ENCODE peak calls at places on chromosomes 12 and 14, in eight cellular contexts. T is HepG2, D is heart left ventricle, N is K562, O is gastrocnemius medialis, F is H54, K is A549, V is tibial nerve. Y is an unnamed sample.

GRCh38 chr12:93743229-93743998 is 66.2 kb downstream of the CRADD start:
- DNase-seq in T (no peak), D (no peak), N (no peak), O (no peak), F (no peak), K (no peak), V (no peak), Y (no peak)

GRCh38 chr12:21502164-21502496 is 541 bp downstream of the GOLT1B start:
- DNase-seq in T (peak), D (no peak), N (peak), O (peak), F (peak), K (peak), V (no peak), Y (peak)

GRCh38 chr14:39034481-39035296 is 68.3 kb downstream of the SEC23A start:
- DNase-seq in T (peak), D (no peak), N (peak), O (no peak), F (no peak), K (peak), V (no peak), Y (no peak)

GRCh38 chr12:70549340-70550179 is 87.7 kb downstream of the PTPRB start:
- DNase-seq in T (peak), D (no peak), N (no peak), O (no peak), F (no peak), K (peak), V (no peak), Y (no peak)

GRCh38 chr14:74493343-74494261 is at the start of gene ISCA2:
- DNase-seq in T (peak), D (peak), N (peak), O (peak), F (peak), K (peak), V (peak), Y (peak)

GRCh38 chr14:69325646-69326265 is 65.8 kb downstream of the GALNT16 start:
- DNase-seq in T (no peak), D (no peak), N (no peak), O (no peak), F (no peak), K (no peak), V (no peak), Y (peak)

GRCh38 chr12:868722-869121 is 80.8 kb downstream of the RAD52 start:
- DNase-seq in T (no peak), D (no peak), N (peak), O (no peak), F (no peak), K (no peak), V (no peak), Y (no peak)

GRCh38 chr14:51328089-51328941 is 88.3 kb downstream of the TMX1 start:
- DNase-seq in T (no peak), D (peak), N (no peak), O (no peak), F (no peak), K (peak), V (no peak), Y (no peak)

GRCh38 chr14:84857571-84857970 is 672.4 kb upstream of the FLRT2 start:
- DNase-seq in T (no peak), D (no peak), N (no peak), O (no peak), F (no peak), K (no peak), V (no peak), Y (no peak)

DNA sequence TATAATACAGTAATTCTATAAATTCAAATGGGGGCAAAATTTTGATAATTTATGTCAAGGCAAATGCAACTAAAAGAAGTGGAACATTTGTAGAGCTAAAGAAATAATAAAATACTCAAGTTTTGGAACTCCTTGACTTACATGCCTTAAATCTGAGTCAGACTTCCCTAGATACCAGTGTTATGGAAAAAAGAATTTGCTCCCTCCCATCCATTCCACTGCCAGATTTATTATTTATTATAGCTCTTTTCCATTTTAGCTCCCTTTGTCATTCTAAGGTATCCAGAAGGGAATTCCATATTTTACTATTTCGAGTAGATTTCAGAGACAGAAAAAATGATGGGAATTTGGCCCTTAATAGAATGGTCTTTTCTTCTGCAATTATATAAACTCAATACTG is 44.0 kb downstream of the RHOJ start:
- DNase-seq in T (no peak), D (no peak), N (no peak), O (no peak), F (no peak), K (no peak), V (no peak), Y (no peak)
- TF ChIP-seq POLR2A in T (no peak), D (no peak), N (no peak), O (no peak), F (no peak), K (no peak), V (no peak), Y (no peak)

GRCh38 chr12:11877102-11877826 is 193.5 kb upstream of the BCL2L14 start:
- DNase-seq in T (no peak), D (no peak), N (no peak), O (no peak), F (no peak), K (no peak), V (no peak), Y (no peak)

GRCh38 chr12:11879306-11879705 is 191.4 kb upstream of the BCL2L14 start:
- DNase-seq in T (no peak), D (no peak), N (no peak), O (no peak), F (no peak), K (no peak), V (no peak), Y (no peak)

GRCh38 chr12:11880424-11880823 is 190.3 kb upstream of the BCL2L14 start:
- DNase-seq in T (no peak), D (no peak), N (no peak), O (no peak), F (no peak), K (no peak), V (no peak), Y (no peak)

GRCh38 chr12:11876301-11876700 is 194.4 kb upstream of the BCL2L14 start:
- DNase-seq in T (no peak), D (no peak), N (no peak), O (no peak), F (no peak), K (no peak), V (no peak), Y (no peak)

GRCh38 chr12:11877869-11878780 is 192.6 kb upstream of the BCL2L14 start:
- DNase-seq in T (no peak), D (no peak), N (no peak), O (no peak), F (peak), K (peak), V (no peak), Y (peak)
- TF ChIP-seq POLR2A in T (no peak), D (no peak), N (no peak), O (no peak), F (no peak), K (no peak), V (no peak), Y (no peak)

GRCh38 chr14:105889666-105890473 is 363.5 kb downstream of the TMEM121 start:
- DNase-seq in T (no peak), D (peak), N (peak), O (no peak), F (no peak), K (no peak), V (peak), Y (peak)
- TF ChIP-seq POLR2A in T (no peak), D (no peak), N (no peak), O (no peak), F (no peak), K (no peak), V (no peak), Y (no peak)

GRCh38 chr14:95184413-95184790 is 27.1 kb upstream of the DICER1 start:
- DNase-seq in T (no peak), D (peak), N (no peak), O (no peak), F (no peak), K (no peak), V (no peak), Y (no peak)

GRCh38 chr14:95185033-95185432 is 27.7 kb upstream of the DICER1 start:
- DNase-seq in T (no peak), D (peak), N (no peak), O (no peak), F (no peak), K (no peak), V (no peak), Y (no peak)

GRCh38 chr14:95183532-95184412 is 26.4 kb upstream of the DICER1 start:
- DNase-seq in T (no peak), D (no peak), N (no peak), O (no peak), F (no peak), K (no peak), V (no peak), Y (no peak)

GRCh38 chr14:95183082-95183481 is 25.8 kb upstream of the DICER1 start:
- DNase-seq in T (no peak), D (no peak), N (no peak), O (no peak), F (no peak), K (no peak), V (no peak), Y (no peak)

GRCh38 chr14:95185452-95186392 is 28.4 kb upstream of the DICER1 start:
- DNase-seq in T (no peak), D (peak), N (peak), O (peak), F (no peak), K (no peak), V (peak), Y (peak)
- TF ChIP-seq POLR2A in T (no peak), D (no peak), N (no peak), O (no peak), F (no peak), K (no peak), V (no peak), Y (no peak)

GRCh38 chr14:104799657-104800599 is 973 bp upstream of the ZBTB42 start:
- DNase-seq in T (peak), D (peak), N (peak), O (peak), F (peak), K (no peak), V (peak), Y (peak)
- TF ChIP-seq POLR2A in T (no peak), D (no peak), N (peak), O (no peak), F (no peak), K (no peak), V (no peak), Y (peak)

GRCh38 chr14:54109521-54110120 is 153.0 kb upstream of the BMP4 start:
- DNase-seq in T (peak), D (no peak), N (no peak), O (no peak), F (no peak), K (no peak), V (no peak), Y (no peak)
- TF ChIP-seq POLR2A in T (no peak), D (no peak), N (no peak), O (no peak), F (no peak), K (no peak), V (no peak), Y (no peak)